ENCODE peak calls at places on chromosomes 2 and 18, in seven cellular contexts. One of them, this sample, is unnamed.

GRCh38 chr2:8219631-8220393 is 462.0 kb upstream of the ID2 start:
- DNase-seq in right lobe of liver: no peak
- DNase-seq in CD8-positive, alpha-beta T cell: no peak
- DNase-seq in AG09309: no peak
- DNase-seq in A549: no peak
- DNase-seq in lower leg skin: no peak
- DNase-seq in kidney: no peak
- DNase-seq in this sample: no peak

GRCh38 chr2:88053301-88053700 is 2.3 kb downstream of the KRCC1 start:
- DNase-seq in kidney: no peak
- DNase-seq in lower leg skin: no peak
- DNase-seq in CD8-positive, alpha-beta T cell: no peak
- DNase-seq in A549: no peak
- DNase-seq in right lobe of liver: no peak
- DNase-seq in AG09309: peak; percentile 82
- DNase-seq in this sample: no peak

GRCh38 chr2:117217145-117217544 is 597.3 kb upstream of the DDX18 start:
- DNase-seq in AG09309: no peak
- DNase-seq in A549: no peak
- DNase-seq in CD8-positive, alpha-beta T cell: no peak
- DNase-seq in kidney: no peak
- DNase-seq in right lobe of liver: no peak
- DNase-seq in lower leg skin: no peak
- DNase-seq in this sample: no peak

GRCh38 chr2:33015421-33016142 is 68.8 kb downstream of the LTBP1 start:
- DNase-seq in kidney: no peak
- DNase-seq in AG09309: peak; percentile 51
- DNase-seq in A549: peak; percentile 50
- DNase-seq in right lobe of liver: no peak
- DNase-seq in CD8-positive, alpha-beta T cell: no peak
- DNase-seq in lower leg skin: no peak
- DNase-seq in this sample: no peak

GRCh38 chr2:201254331-201254730 is 6.0 kb upstream of the CASP8 start:
- DNase-seq in right lobe of liver: no peak
- DNase-seq in CD8-positive, alpha-beta T cell: no peak
- DNase-seq in kidney: no peak
- DNase-seq in A549: no peak
- DNase-seq in lower leg skin: no peak
- DNase-seq in AG09309: no peak
- DNase-seq in this sample: no peak

GRCh38 chr2:239947361-239948045 is 77.6 kb downstream of the NDUFA10 start:
- DNase-seq in lower leg skin: peak; percentile 81
- DNase-seq in kidney: peak; percentile 55
- DNase-seq in AG09309: no peak
- DNase-seq in A549: no peak
- DNase-seq in CD8-positive, alpha-beta T cell: no peak
- DNase-seq in right lobe of liver: no peak
- DNase-seq in this sample: peak; percentile 79

GRCh38 chr2:41400057-41400665 is 647.7 kb upstream of the PKDCC start:
- DNase-seq in CD8-positive, alpha-beta T cell: no peak
- DNase-seq in AG09309: no peak
- DNase-seq in A549: no peak
- DNase-seq in lower leg skin: no peak
- DNase-seq in kidney: no peak
- DNase-seq in right lobe of liver: no peak
- DNase-seq in this sample: no peak

GRCh38 chr2:236338495-236339184 is 74.4 kb upstream of the ASB18 start:
- DNase-seq in right lobe of liver: no peak
- DNase-seq in CD8-positive, alpha-beta T cell: no peak
- DNase-seq in kidney: peak; percentile 46
- DNase-seq in AG09309: no peak
- DNase-seq in A549: no peak
- DNase-seq in lower leg skin: peak; percentile 56
- DNase-seq in this sample: no peak

GRCh38 chr2:109382236-109382930 is 231.4 kb downstream of the SEPTIN10 start:
- DNase-seq in right lobe of liver: no peak
- DNase-seq in A549: no peak
- DNase-seq in CD8-positive, alpha-beta T cell: no peak
- DNase-seq in lower leg skin: peak; percentile 73
- DNase-seq in AG09309: no peak
- DNase-seq in kidney: peak; percentile 52
- DNase-seq in this sample: no peak

GRCh38 chr2:165674780-165675179 is 119.3 kb downstream of the GALNT3 start:
- DNase-seq in AG09309: no peak
- DNase-seq in lower leg skin: no peak
- DNase-seq in CD8-positive, alpha-beta T cell: no peak
- DNase-seq in right lobe of liver: no peak
- DNase-seq in kidney: no peak
- DNase-seq in A549: no peak
- DNase-seq in this sample: no peak

GRCh38 chr18:68779169-68779568 is 18.7 kb upstream of the CCDC102B start:
- DNase-seq in kidney: no peak
- DNase-seq in CD8-positive, alpha-beta T cell: no peak
- DNase-seq in A549: no peak
- DNase-seq in AG09309: peak; percentile 51
- DNase-seq in lower leg skin: no peak
- DNase-seq in right lobe of liver: no peak
- DNase-seq in this sample: no peak

GRCh38 chr2:148926291-148926961 is 51.4 kb downstream of the KIF5C start:
- DNase-seq in A549: peak; percentile 9
- DNase-seq in right lobe of liver: peak; percentile 34
- DNase-seq in AG09309: no peak
- DNase-seq in lower leg skin: no peak
- DNase-seq in kidney: no peak
- DNase-seq in CD8-positive, alpha-beta T cell: peak; percentile 13
- DNase-seq in this sample: no peak

GRCh38 chr2:70834106-70834505 is 1.5 kb downstream of the CD207 start:
- DNase-seq in kidney: no peak
- DNase-seq in right lobe of liver: no peak
- DNase-seq in CD8-positive, alpha-beta T cell: no peak
- DNase-seq in lower leg skin: no peak
- DNase-seq in AG09309: no peak
- DNase-seq in A549: no peak
- DNase-seq in this sample: no peak

GRCh38 chr2:187553908-187554703 is at the start of gene TFPI:
- DNase-seq in CD8-positive, alpha-beta T cell: no peak
- DNase-seq in AG09309: no peak
- DNase-seq in lower leg skin: no peak
- DNase-seq in kidney: no peak
- DNase-seq in right lobe of liver: peak; percentile 25
- DNase-seq in A549: no peak
- DNase-seq in this sample: no peak

GRCh38 chr2:204539010-204539385 is 6.3 kb upstream of the PARD3B start:
- DNase-seq in right lobe of liver: no peak
- DNase-seq in A549: no peak
- DNase-seq in lower leg skin: no peak
- DNase-seq in AG09309: no peak
- DNase-seq in kidney: no peak
- DNase-seq in CD8-positive, alpha-beta T cell: no peak
- DNase-seq in this sample: no peak

GRCh38 chr18:31274915-31275314 is 43.0 kb upstream of the DSG1 start:
- DNase-seq in right lobe of liver: peak; percentile 66
- DNase-seq in CD8-positive, alpha-beta T cell: no peak
- DNase-seq in kidney: no peak
- DNase-seq in A549: peak; percentile 4
- DNase-seq in lower leg skin: no peak
- DNase-seq in AG09309: no peak
- DNase-seq in this sample: no peak

GRCh38 chr2:236054125-236054524 is 114.1 kb downstream of the GBX2 start:
- DNase-seq in CD8-positive, alpha-beta T cell: no peak
- DNase-seq in kidney: no peak
- DNase-seq in AG09309: no peak
- DNase-seq in lower leg skin: no peak
- DNase-seq in right lobe of liver: no peak
- DNase-seq in A549: no peak
- DNase-seq in this sample: no peak

GRCh38 chr2:158650646-158651357 is 144.3 kb upstream of the DAPL1 start:
- DNase-seq in CD8-positive, alpha-beta T cell: no peak
- DNase-seq in A549: no peak
- DNase-seq in lower leg skin: no peak
- DNase-seq in AG09309: no peak
- DNase-seq in kidney: no peak
- DNase-seq in right lobe of liver: no peak
- DNase-seq in this sample: no peak

GRCh38 chr2:108069515-108070310 is 83.4 kb downstream of the SLC5A7 start:
- DNase-seq in AG09309: no peak
- DNase-seq in kidney: no peak
- DNase-seq in right lobe of liver: no peak
- DNase-seq in A549: peak; percentile 21
- DNase-seq in CD8-positive, alpha-beta T cell: no peak
- DNase-seq in lower leg skin: no peak
- DNase-seq in this sample: no peak

GRCh38 chr2:23425886-23426283 is 40.9 kb downstream of the KLHL29 start:
- DNase-seq in A549: no peak
- DNase-seq in kidney: no peak
- DNase-seq in CD8-positive, alpha-beta T cell: no peak
- DNase-seq in AG09309: no peak
- DNase-seq in right lobe of liver: no peak
- DNase-seq in lower leg skin: peak; percentile 77
- DNase-seq in this sample: no peak

GRCh38 chr2:156837635-156838034 is 401.5 kb downstream of the GPD2 start:
- DNase-seq in A549: no peak
- DNase-seq in lower leg skin: no peak
- DNase-seq in CD8-positive, alpha-beta T cell: no peak
- DNase-seq in right lobe of liver: no peak
- DNase-seq in kidney: no peak
- DNase-seq in AG09309: no peak
- DNase-seq in this sample: no peak

GRCh38 chr2:65059071-65059470 is 2.9 kb downstream of the CEP68 start:
- DNase-seq in A549: no peak
- DNase-seq in CD8-positive, alpha-beta T cell: no peak
- DNase-seq in AG09309: no peak
- DNase-seq in kidney: no peak
- DNase-seq in lower leg skin: peak; percentile 86
- DNase-seq in right lobe of liver: no peak
- DNase-seq in this sample: no peak

DNA sequence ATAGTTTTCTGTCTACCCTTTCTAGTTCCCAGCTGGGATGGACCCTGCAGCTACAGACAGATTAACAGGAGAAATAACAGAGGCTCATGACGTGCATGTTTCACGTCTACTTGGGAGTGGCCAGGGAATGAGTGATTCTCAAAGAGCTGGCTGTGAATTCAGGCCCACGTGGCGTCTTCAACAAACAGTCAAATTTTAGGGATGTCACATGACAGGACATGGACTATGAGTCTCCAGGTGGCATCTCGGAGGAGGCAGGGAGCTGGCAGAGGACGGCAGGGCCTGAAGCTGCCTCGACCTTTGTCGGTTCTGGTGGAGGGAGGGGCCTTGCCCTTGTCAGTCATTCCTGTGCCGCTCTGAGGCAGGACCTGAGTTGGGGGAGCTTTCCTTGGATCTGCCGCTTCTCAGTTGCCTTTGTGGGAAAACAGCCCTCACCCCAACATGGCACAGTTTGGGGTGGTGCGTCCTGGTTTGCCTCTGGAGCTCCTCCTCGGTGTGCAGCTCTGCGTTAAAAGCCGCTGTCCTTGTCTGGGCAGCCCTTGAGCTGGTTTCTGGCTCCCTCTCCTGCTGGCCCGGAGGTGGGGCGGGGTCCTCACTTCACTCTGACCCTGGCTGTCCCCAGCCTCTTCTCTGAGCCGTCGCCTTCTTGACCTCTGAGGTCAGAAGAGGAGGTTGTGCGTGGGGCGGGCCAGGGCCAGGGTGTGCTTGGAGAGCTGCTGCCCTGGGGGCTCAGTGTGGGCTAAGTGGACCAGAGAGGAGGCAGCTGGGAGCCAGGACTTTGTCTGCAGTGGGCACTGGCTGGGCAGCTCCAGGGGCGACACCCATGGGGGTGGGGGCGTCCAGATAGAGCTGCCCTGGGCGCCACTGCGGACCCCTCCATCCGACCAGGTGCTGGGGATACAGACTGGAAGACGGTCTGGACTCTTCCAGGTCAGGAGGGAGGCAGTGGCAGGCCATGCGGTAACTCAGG is 12.1 kb upstream of the GAL3ST2 start:
- DNase-seq in A549: no peak
- DNase-seq in lower leg skin: peak; percentile 78
- DNase-seq in AG09309: no peak
- DNase-seq in right lobe of liver: no peak
- DNase-seq in kidney: no peak
- DNase-seq in CD8-positive, alpha-beta T cell: no peak
- DNase-seq in this sample: peak; percentile 86
- TF ChIP-seq CTCF in A549: no peak
- TF ChIP-seq CTCF in lower leg skin: no peak
- TF ChIP-seq CTCF in AG09309: no peak
- TF ChIP-seq CTCF in right lobe of liver: no peak
- TF ChIP-seq CTCF in kidney: no peak
- TF ChIP-seq CTCF in CD8-positive, alpha-beta T cell: no peak
- TF ChIP-seq CTCF in this sample: no peak

GRCh38 chr2:111909079-111909478 is 10.7 kb downstream of the MERTK start:
- DNase-seq in right lobe of liver: no peak
- DNase-seq in AG09309: no peak
- DNase-seq in lower leg skin: no peak
- DNase-seq in CD8-positive, alpha-beta T cell: no peak
- DNase-seq in A549: no peak
- DNase-seq in kidney: no peak
- DNase-seq in this sample: no peak
- TF ChIP-seq CTCF in right lobe of liver: no peak
- TF ChIP-seq CTCF in AG09309: no peak
- TF ChIP-seq CTCF in lower leg skin: no peak
- TF ChIP-seq CTCF in CD8-positive, alpha-beta T cell: no peak
- TF ChIP-seq CTCF in A549: no peak
- TF ChIP-seq CTCF in kidney: no peak
- TF ChIP-seq CTCF in this sample: no peak

GRCh38 chr2:114543106-114543806 is 100.8 kb downstream of the DPP10 start:
- DNase-seq in CD8-positive, alpha-beta T cell: no peak
- DNase-seq in A549: no peak
- DNase-seq in lower leg skin: no peak
- DNase-seq in AG09309: no peak
- DNase-seq in right lobe of liver: peak; percentile 21
- DNase-seq in kidney: no peak
- DNase-seq in this sample: no peak
- TF ChIP-seq CTCF in CD8-positive, alpha-beta T cell: no peak
- TF ChIP-seq CTCF in A549: peak; percentile 17
- TF ChIP-seq CTCF in lower leg skin: no peak
- TF ChIP-seq CTCF in AG09309: no peak
- TF ChIP-seq CTCF in right lobe of liver: peak; percentile 33
- TF ChIP-seq CTCF in kidney: peak; percentile 29
- TF ChIP-seq CTCF in this sample: peak; percentile 30

DNA sequence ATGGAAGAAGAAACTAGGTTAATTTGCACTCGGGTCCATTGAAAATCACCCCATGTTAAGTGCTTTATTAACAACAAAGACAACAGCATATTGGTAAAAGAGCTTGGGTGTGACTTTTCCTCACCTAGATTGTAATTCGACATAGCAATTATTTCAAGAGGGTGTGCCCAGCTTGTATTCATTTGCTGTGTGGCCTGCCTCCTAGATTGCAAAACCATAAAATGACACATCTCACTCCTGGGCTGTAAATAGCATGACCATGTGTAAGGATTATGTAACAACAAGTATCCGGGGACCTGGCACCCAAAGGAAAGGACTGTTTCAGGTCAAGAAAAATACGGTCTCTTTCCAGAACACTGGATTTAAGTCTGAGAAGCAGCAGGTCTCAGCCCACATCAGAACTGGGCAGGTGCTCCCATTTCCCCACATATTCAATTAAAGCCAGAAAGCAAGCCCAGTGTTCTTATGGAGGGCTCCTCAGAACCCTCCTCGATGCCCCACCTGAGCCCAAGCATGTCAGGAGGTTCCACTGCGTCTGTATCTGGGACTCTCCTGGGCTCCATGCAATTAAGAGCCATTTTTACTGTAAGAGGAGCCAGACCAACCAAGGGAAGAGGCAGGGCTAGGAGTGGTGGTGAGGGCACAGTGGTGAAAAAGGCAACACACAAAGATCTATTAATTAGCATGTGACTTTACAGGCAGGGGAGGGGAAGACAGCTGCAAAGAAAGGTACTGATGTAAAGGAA is 39.2 kb downstream of the MREG start:
- DNase-seq in right lobe of liver: no peak
- DNase-seq in CD8-positive, alpha-beta T cell: no peak
- DNase-seq in kidney: no peak
- DNase-seq in A549: peak; percentile 14
- DNase-seq in lower leg skin: no peak
- DNase-seq in AG09309: peak; percentile 41
- DNase-seq in this sample: no peak
- TF ChIP-seq CTCF in right lobe of liver: no peak
- TF ChIP-seq CTCF in CD8-positive, alpha-beta T cell: no peak
- TF ChIP-seq CTCF in kidney: no peak
- TF ChIP-seq CTCF in A549: no peak
- TF ChIP-seq CTCF in lower leg skin: no peak
- TF ChIP-seq CTCF in AG09309: no peak
- TF ChIP-seq CTCF in this sample: no peak